ENCODE peak calls at places on chromosomes 7 and 10, in four cellular contexts. One of them, this sample, is unnamed.

GRCh38 chr7:95794917-95795515 is 22.7 kb downstream of the DYNC1I1 start:
- DNase-seq in IMR-90: peak
- DNase-seq in mesendoderm: peak
- DNase-seq in H1: no peak
- DNase-seq in this sample: peak

GRCh38 chr10:119120413-119120867 is 16.5 kb downstream of the DENND10 start:
- DNase-seq in IMR-90: peak
- DNase-seq in mesendoderm: no peak
- DNase-seq in H1: no peak
- DNase-seq in this sample: no peak

GRCh38 chr7:94395141-94396041 is 696 bp downstream of the COL1A2 start:
- DNase-seq in IMR-90: peak
- DNase-seq in mesendoderm: peak
- DNase-seq in H1: peak
- DNase-seq in this sample: peak

GRCh38 chr7:105581066-105581811 is at the start of gene EFCAB10:
- DNase-seq in IMR-90: peak
- DNase-seq in mesendoderm: peak
- DNase-seq in H1: peak
- DNase-seq in this sample: peak

GRCh38 chr7:79063019-79063698 is 390.3 kb downstream of the MAGI2 start:
- DNase-seq in IMR-90: peak
- DNase-seq in mesendoderm: no peak
- DNase-seq in H1: no peak
- DNase-seq in this sample: no peak

GRCh38 chr10:132577350-132578005 is 39.9 kb downstream of the INPP5A start:
- DNase-seq in IMR-90: no peak
- DNase-seq in mesendoderm: no peak
- DNase-seq in H1: no peak
- DNase-seq in this sample: no peak

GRCh38 chr7:13144622-13145021 is 457.2 kb downstream of the ARL4A start:
- DNase-seq in IMR-90: peak
- DNase-seq in mesendoderm: no peak
- DNase-seq in H1: no peak
- DNase-seq in this sample: no peak

GRCh38 chr10:58963101-58963534 is 213.3 kb upstream of the PHYHIPL start:
- DNase-seq in IMR-90: no peak
- DNase-seq in mesendoderm: peak
- DNase-seq in H1: peak
- DNase-seq in this sample: peak

GRCh38 chr7:158241919-158242318 is 345.7 kb downstream of the PTPRN2 start:
- DNase-seq in IMR-90: no peak
- DNase-seq in mesendoderm: no peak
- DNase-seq in H1: no peak
- DNase-seq in this sample: no peak

GRCh38 chr10:124683816-124684215 is 60.4 kb downstream of the FAM53B start:
- DNase-seq in IMR-90: no peak
- DNase-seq in mesendoderm: no peak
- DNase-seq in H1: no peak
- DNase-seq in this sample: no peak

GRCh38 chr10:44619975-44620374 is 235.1 kb upstream of the CXCL12 start:
- DNase-seq in IMR-90: no peak
- DNase-seq in mesendoderm: no peak
- DNase-seq in H1: no peak
- DNase-seq in this sample: no peak

GRCh38 chr10:50576995-50577394 is 46.8 kb downstream of the SGMS1 start:
- DNase-seq in IMR-90: no peak
- DNase-seq in mesendoderm: no peak
- DNase-seq in H1: no peak
- DNase-seq in this sample: no peak

GRCh38 chr7:49001610-49002033 is 77.3 kb downstream of the CDC14C start:
- DNase-seq in IMR-90: no peak
- DNase-seq in mesendoderm: peak
- DNase-seq in H1: peak
- DNase-seq in this sample: peak

GRCh38 chr10:88565072-88565471 is 18.0 kb downstream of the RNLS start:
- DNase-seq in IMR-90: peak
- DNase-seq in mesendoderm: peak
- DNase-seq in H1: no peak
- DNase-seq in this sample: no peak

GRCh38 chr10:107971411-107971810 is 806.9 kb upstream of the SORCS1 start:
- DNase-seq in IMR-90: no peak
- DNase-seq in mesendoderm: no peak
- DNase-seq in H1: no peak
- DNase-seq in this sample: no peak

GRCh38 chr7:70739646-70740045 is 392.3 kb upstream of the GALNT17 start:
- DNase-seq in IMR-90: no peak
- DNase-seq in mesendoderm: no peak
- DNase-seq in H1: no peak
- DNase-seq in this sample: no peak

GRCh38 chr7:70735313-70735712 is 396.6 kb upstream of the GALNT17 start:
- DNase-seq in IMR-90: no peak
- DNase-seq in mesendoderm: no peak
- DNase-seq in H1: no peak
- DNase-seq in this sample: no peak

GRCh38 chr7:70736715-70737460 is 395.1 kb upstream of the GALNT17 start:
- DNase-seq in IMR-90: peak
- DNase-seq in mesendoderm: no peak
- DNase-seq in H1: peak
- DNase-seq in this sample: no peak

GRCh38 chr7:70738080-70738479 is 393.9 kb upstream of the GALNT17 start:
- DNase-seq in IMR-90: peak
- DNase-seq in mesendoderm: peak
- DNase-seq in H1: no peak
- DNase-seq in this sample: no peak

DNA sequence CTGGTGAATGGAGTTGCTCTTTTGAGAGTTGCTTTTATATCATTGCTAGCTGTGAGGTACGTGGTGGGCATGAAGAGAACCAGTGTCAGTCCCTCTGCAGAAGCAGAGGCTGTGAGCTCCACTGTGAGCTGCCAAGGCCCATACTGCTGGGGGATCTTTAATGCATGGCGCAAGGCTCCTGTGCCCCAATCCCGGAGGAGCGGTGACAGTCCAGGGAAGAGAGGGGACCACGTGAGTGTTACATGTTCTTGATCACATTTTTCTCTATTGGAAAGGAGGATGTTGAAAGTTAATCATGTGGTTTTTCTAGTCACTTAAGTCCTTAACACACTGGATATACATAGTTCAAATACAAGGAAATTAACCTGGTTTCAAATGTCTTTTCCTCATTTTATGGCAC is 393.5 kb upstream of the GALNT17 start:
- DNase-seq in IMR-90: no peak
- DNase-seq in mesendoderm: no peak
- DNase-seq in H1: no peak
- DNase-seq in this sample: no peak
- H4K5ac ChIP-seq in IMR-90: no peak
- H4K5ac ChIP-seq in mesendoderm: no peak
- H4K5ac ChIP-seq in H1: no peak
- H4K5ac ChIP-seq in this sample: no peak

DNA sequence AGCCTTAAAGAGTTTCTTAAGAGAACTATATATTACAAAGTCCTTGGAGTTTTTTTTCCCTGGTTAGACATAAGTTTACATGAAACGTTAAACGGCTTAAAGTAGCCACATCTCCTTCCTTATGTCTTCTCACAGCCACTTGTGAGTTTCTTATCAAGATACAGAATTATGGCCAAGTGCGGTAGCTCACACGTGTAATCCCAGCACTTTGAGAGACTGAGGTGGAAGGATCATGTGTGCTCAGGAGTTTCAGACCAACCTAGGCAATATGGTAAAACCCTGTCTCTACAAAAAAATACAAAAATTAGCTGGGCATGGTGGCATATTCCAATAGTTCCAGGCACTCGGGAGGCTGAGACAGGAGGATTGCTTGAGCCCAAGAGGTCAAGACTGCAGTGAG is 54.3 kb downstream of the IKZF1 start:
- DNase-seq in IMR-90: no peak
- DNase-seq in mesendoderm: no peak
- DNase-seq in H1: no peak
- DNase-seq in this sample: no peak
- H4K5ac ChIP-seq in IMR-90: no peak
- H4K5ac ChIP-seq in mesendoderm: no peak
- H4K5ac ChIP-seq in H1: no peak
- H4K5ac ChIP-seq in this sample: no peak

DNA sequence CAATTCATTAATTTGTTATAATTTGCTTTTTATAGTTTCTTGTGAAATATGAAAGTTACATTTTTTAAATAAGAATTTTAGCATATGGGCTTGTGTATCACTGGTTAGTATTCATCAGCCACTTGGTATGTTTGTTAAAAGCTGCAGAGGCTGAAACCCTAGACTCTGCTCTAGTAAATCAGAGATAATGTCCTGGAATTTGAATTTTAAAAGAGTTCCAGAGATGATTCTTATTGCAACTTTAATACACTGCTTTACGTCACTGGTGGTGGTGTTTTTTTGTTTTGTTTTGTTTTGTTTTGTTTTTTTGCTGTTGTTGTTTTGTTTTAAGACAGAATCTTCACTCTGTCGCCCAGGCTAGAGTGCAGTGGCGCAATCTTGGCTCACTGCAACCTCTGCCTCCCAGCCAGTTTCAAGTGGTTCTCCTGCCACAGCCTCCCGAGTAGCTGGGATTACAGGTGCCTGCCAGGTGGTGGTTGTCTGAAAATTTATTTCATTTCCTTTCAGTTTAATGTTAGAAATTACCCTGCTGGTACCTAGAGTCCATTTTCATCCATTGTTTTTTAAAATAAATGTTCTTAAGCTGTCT is 43.8 kb downstream of the PTPN12 start:
- DNase-seq in IMR-90: peak
- DNase-seq in mesendoderm: no peak
- DNase-seq in H1: no peak
- DNase-seq in this sample: no peak
- H4K5ac ChIP-seq in IMR-90: no peak
- H4K5ac ChIP-seq in mesendoderm: no peak
- H4K5ac ChIP-seq in H1: no peak
- H4K5ac ChIP-seq in this sample: no peak

DNA sequence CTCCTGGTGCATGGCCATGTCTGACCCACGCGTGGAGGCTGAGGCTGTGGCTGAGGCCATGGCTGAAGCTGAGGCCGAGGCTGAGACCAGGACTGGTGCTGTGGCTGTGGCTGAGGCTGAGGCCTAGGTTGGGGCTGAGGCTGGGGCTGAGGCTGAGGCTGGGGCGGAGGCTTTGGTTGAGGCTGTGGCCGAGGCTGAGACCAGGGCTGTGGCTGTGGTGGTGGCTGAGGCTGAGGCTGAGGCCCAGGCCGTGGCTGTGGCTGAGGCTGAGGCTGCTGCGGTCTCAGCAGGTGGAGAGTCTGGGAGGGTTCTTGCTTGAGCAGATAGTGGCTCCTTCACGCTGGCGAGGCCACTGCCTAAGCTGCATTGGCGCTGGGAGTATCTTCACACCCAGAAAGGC is 76.4 kb downstream of the WDR37 start:
- DNase-seq in IMR-90: no peak
- DNase-seq in mesendoderm: no peak
- DNase-seq in H1: peak
- DNase-seq in this sample: no peak
- H4K5ac ChIP-seq in IMR-90: no peak
- H4K5ac ChIP-seq in mesendoderm: no peak
- H4K5ac ChIP-seq in H1: no peak
- H4K5ac ChIP-seq in this sample: no peak

DNA sequence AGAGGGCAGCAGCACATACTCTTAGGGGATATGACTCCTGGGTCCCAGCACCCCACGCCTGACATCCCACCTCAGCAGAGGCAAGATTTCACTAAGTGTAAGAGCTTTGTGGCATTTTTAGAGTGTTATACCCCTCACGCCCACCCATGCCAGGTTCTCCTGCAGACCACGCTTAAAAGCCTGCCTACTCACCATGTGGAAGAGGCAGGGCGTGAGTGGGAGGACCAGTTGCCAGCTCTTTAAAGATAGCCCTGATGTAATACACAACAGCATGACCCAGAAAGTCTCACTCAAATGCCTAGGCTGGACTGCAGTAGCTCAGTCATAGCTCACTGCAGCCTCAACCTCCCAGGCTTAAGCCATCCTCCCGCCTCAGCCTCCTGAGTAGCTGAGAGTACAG is 44.4 kb upstream of the CELF2 start:
- DNase-seq in IMR-90: no peak
- DNase-seq in mesendoderm: no peak
- DNase-seq in H1: no peak
- DNase-seq in this sample: no peak
- H4K5ac ChIP-seq in IMR-90: no peak
- H4K5ac ChIP-seq in mesendoderm: no peak
- H4K5ac ChIP-seq in H1: no peak
- H4K5ac ChIP-seq in this sample: no peak